ENCODE peak calls at places on chromosomes 11 and 22, in six cellular contexts. P is GM12891, V is H1, B is K562, E is HepG2, F is GM12878. A is an unnamed sample.

GRCh38 chr11:1773711-1774550 is 10.2 kb upstream of the CTSD start:
- DNase-seq in P (no peak), V (no peak), B (no peak), E (no peak), F (no peak), A (no peak)

GRCh38 chr22:48581821-48582469 is 1245.7 kb downstream of the BRD1 start:
- DNase-seq in P (no peak), V (no peak), B (no peak), E (no peak), F (no peak), A (no peak)

GRCh38 chr11:63937713-63938480 is 905 bp upstream of the NAA40 start:
- DNase-seq in P (no peak), V (peak), B (peak), E (no peak), F (no peak), A (no peak)

GRCh38 chr11:128519353-128519752 is 68.0 kb downstream of the ETS1 start:
- DNase-seq in P (no peak), V (no peak), B (no peak), E (no peak), F (no peak), A (no peak)

GRCh38 chr11:82869657-82870056 is 30.6 kb downstream of the PRCP start:
- DNase-seq in P (no peak), V (no peak), B (no peak), E (no peak), F (no peak), A (no peak)

GRCh38 chr22:36301851-36302250 is 48.9 kb downstream of the APOL1 start:
- DNase-seq in P (no peak), V (no peak), B (no peak), E (no peak), F (no peak), A (no peak)

GRCh38 chr11:115606223-115607220 is 102.3 kb upstream of the CADM1 start:
- DNase-seq in P (no peak), V (no peak), B (no peak), E (no peak), F (no peak), A (no peak)

GRCh38 chr22:48586799-48587185 is 1240.9 kb downstream of the BRD1 start:
- DNase-seq in P (no peak), V (no peak), B (no peak), E (no peak), F (no peak), A (no peak)

GRCh38 chr11:60982184-60982583 is 10.7 kb downstream of the CD6 start:
- DNase-seq in P (no peak), V (no peak), B (no peak), E (no peak), F (no peak), A (no peak)

DNA sequence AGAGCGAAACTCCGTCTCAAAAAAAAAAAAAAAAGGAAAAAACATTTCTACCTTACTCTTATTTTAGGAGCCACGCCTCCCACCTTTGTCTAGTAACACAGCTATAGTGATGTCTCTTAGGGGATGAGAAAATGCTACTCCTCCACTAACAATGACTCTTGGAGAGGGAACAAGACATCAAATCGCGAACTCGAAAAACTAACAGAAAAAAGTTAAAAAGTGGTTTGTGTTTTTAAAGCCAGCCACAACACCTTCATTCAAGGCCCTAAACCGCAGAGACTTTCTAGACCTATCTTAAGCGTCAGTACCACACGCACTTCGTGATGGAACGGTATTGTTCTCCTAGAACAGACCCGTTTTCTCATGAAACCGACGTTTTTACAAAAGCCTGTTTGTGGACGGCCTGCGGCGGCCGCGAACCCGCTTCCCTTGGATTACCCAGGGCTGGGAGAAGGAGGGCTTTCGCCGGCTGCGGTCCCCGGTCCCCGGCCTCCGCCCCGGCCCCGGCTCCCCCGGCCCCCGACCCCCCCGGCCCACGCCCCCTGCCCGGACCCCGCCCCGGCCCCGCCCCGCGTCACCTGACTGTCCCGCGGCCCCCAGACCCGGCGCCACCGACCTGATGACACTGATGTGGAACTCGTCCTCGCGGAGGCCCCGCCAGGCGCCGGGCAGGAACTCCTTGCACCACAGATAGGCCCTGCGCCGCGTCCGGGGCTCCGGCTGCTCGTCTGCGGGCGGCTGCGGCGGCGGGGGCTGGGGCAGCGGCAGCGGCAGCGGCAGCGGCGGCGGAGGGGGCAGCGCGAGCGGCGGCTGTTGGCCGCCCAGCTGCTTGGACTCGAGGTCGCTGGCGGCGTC is 749 bp downstream of the CHKA start:
- DNase-seq in P (no peak), V (no peak), B (peak), E (peak), F (peak), A (no peak)
- TF ChIP-seq TAF1 in P (no peak), V (no peak), B (no peak), E (no peak), F (no peak), A (no peak)

DNA sequence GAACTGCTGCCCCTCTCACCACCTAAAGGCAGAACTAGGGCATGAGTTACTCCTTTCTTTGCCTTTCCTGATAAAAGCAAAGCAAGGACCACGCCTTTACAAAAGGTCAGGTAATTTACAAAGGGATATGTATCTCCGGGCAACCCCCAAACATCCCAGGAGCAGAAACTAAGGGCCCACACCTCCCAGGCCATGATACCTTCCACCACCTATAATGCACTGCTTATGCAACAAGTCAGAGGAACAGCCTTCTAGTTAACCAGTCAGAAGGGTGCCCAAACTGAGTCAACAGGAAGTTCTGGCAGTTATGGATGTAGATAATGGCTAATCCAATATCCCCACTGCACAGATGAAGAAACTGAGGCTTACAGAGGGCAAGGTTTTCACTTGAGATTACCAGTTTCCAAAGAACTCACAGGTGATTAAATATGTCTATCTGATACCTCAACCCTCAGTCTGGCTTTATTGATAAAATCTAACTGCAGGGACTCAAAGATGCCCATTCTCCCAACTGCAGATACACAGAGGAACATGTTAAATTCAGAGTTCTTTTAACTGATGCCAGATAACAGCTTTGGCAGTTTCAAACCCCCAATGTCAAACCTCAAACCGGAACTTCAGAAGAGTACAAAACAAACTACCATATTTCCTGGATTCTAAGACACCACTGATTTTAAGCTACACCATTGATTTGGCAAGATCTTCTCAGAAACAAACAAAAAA is 16.8 kb upstream of the CASTOR1 start:
- DNase-seq in P (no peak), V (no peak), B (no peak), E (no peak), F (no peak), A (no peak)
- TF ChIP-seq POLR2A in P (no peak), V (no peak), B (no peak), E (no peak), F (no peak), A (no peak)

GRCh38 chr11:34173050-34173449 is 67.6 kb downstream of the NAT10 start:
- DNase-seq in P (no peak), V (no peak), B (no peak), E (no peak), F (no peak), A (no peak)

GRCh38 chr11:34176980-34177319 is 71.5 kb downstream of the NAT10 start:
- DNase-seq in P (no peak), V (no peak), B (no peak), E (no peak), F (no peak), A (no peak)

GRCh38 chr11:34175284-34176019 is 70.0 kb downstream of the NAT10 start:
- DNase-seq in P (no peak), V (no peak), B (peak), E (no peak), F (no peak), A (no peak)

GRCh38 chr11:34178422-34178821 is 73.0 kb downstream of the NAT10 start:
- DNase-seq in P (no peak), V (no peak), B (no peak), E (no peak), F (no peak), A (no peak)

DNA sequence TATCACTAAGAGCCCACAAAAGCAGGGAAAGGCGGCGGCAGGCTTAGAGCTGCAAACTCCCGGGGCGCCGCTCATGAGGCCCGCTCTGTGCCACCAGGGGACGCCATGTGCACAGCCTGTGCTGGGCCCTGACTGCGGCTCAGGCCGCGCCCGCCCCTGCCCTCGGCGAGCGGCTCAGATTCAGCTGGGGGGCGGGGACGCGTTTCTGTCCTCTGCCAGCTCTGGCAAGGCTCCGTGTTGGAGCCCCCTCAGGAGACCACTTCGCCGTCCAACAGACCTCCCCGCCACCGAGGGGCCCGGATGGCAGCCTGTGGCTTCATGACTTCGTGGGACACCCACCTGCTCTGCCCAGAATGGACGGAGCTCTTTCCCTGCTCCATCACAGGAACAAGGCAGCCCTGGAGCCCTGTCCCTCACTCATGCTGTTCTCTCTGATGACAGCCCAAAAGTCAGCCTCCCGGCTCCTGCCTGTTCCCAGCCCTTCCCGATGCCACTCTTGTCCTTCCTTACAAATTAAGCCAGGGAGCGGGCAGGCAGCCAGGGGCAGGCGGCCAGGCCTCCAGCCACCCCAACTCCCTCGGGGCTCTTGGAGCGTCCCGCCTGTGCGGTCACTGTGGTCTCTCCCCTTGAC is 69.1 kb downstream of the NAT10 start:
- DNase-seq in P (peak), V (peak), B (peak), E (peak), F (no peak), A (peak)
- TF ChIP-seq TAF1 in P (no peak), V (no peak), B (no peak), E (peak), F (no peak), A (no peak)

GRCh38 chr22:45550891-45551290 is 48.2 kb downstream of the FBLN1 start:
- DNase-seq in P (no peak), V (no peak), B (no peak), E (no peak), F (no peak), A (no peak)
- TF ChIP-seq POLR2A in P (no peak), V (no peak), B (no peak), E (no peak), F (no peak), A (no peak)

GRCh38 chr11:116928845-116929244 is 91.4 kb upstream of the APOA1 start:
- DNase-seq in P (no peak), V (no peak), B (no peak), E (peak), F (no peak), A (no peak)

GRCh38 chr11:116928102-116928777 is 90.8 kb upstream of the APOA1 start:
- DNase-seq in P (peak), V (no peak), B (no peak), E (no peak), F (peak), A (peak)

GRCh38 chr11:116929393-116930090 is 92.1 kb upstream of the APOA1 start:
- DNase-seq in P (no peak), V (no peak), B (no peak), E (peak), F (no peak), A (no peak)

GRCh38 chr11:116925050-116925449 is 87.6 kb upstream of the APOA1 start:
- DNase-seq in P (no peak), V (no peak), B (no peak), E (no peak), F (no peak), A (no peak)

DNA sequence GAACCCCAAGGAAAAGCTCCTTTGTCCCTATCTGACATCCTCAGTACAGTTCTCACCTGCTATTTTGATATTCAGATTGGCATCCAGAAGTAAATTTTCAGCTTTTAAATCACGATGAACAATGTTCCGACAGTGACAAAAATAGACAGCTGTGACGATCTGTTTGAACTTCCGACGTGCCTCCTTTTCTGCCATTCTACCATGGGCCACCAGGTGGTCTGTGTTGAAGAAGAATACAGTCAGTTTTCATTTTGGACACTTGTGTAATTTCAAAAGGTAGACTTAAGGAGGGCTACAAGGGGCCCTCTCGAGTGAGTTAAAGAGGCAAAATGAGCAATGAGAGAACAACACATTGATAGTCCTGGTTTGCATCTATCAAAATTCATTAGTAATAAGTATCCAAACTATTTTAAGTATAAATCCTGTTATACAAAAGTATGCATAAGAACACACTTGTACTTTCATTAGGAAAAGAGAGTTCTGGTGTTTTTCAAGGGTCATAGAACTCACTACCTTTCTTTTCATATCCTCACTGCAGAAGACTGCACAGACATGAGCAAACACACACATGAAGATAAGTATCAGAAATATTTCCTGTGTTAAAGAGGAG is 89.8 kb upstream of the APOA1 start:
- DNase-seq in P (no peak), V (no peak), B (peak), E (peak), F (no peak), A (no peak)
- TF ChIP-seq TAF1 in P (no peak), V (no peak), B (no peak), E (no peak), F (no peak), A (no peak)

GRCh38 chr11:69444381-69445130 is 36.9 kb upstream of the LINC01488 start:
- DNase-seq in P (no peak), V (peak), B (peak), E (peak), F (no peak), A (no peak)

GRCh38 chr11:69443968-69444364 is 37.5 kb upstream of the LINC01488 start:
- DNase-seq in P (no peak), V (no peak), B (no peak), E (no peak), F (no peak), A (no peak)

GRCh38 chr11:69442807-69443137 is 38.7 kb upstream of the LINC01488 start:
- DNase-seq in P (no peak), V (no peak), B (peak), E (peak), F (no peak), A (no peak)

GRCh38 chr11:69442012-69442806 is 39.3 kb upstream of the LINC01488 start:
- DNase-seq in P (no peak), V (no peak), B (no peak), E (no peak), F (no peak), A (no peak)

GRCh38 chr11:69443138-69443967 is 38.1 kb upstream of the LINC01488 start:
- DNase-seq in P (peak), V (peak), B (peak), E (no peak), F (peak), A (peak)
- TF ChIP-seq POLR2A in P (peak), V (no peak), B (peak), E (no peak), F (peak), A (peak)

GRCh38 chr22:24214467-24215285 is 30.2 kb downstream of the GGT5 start:
- DNase-seq in P (no peak), V (no peak), B (no peak), E (no peak), F (no peak), A (no peak)
- TF ChIP-seq TAF1 in P (no peak), V (no peak), B (no peak), E (no peak), F (no peak), A (no peak)

DNA sequence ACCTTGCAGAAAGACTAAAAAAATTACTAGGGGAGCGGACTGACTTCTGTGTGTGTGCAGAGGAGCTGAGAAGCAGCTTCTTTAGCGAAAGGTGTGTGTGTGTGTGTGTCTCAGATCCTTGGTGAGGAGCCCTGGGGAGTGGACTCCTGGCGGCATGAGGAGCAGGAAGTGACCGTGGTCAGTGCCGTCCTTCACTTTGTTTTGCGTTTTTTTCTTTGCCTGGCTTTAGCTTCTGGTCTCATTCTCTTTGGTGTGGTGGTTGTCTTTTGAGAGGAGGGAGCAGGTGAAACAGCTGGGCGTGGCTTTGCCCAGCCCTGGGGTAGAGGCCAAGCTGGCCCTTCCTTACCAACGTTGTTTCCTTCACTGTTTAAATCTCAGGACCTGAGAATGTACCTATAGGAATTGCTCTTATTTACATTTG is 1.9 kb downstream of the ZBED4 start:
- DNase-seq in P (no peak), V (no peak), B (no peak), E (no peak), F (no peak), A (no peak)
- TF ChIP-seq POLR2A in P (no peak), V (no peak), B (no peak), E (no peak), F (no peak), A (no peak)

GRCh38 chr11:59413646-59414045 is 12.6 kb downstream of the OR5A2 start:
- DNase-seq in P (no peak), V (no peak), B (no peak), E (no peak), F (no peak), A (no peak)
- TF ChIP-seq TAF1 in P (no peak), V (no peak), B (no peak), E (no peak), F (no peak), A (no peak)